ENCODE peak calls at places on chromosome 11, in four cellular contexts. C is choroid plexus epithelial cell, R is psoas muscle, P is upper lobe of left lung. X is an unnamed sample.

GRCh38 chr11:104198576-104198975 is 34.6 kb upstream of the PDGFD start:
- DNase-seq in C (peak), R (no peak), P (no peak), X (peak)

GRCh38 chr11:134124660-134125451 is 56.0 kb downstream of the JAM3 start:
- DNase-seq in C (no peak), R (peak), P (peak), X (peak)

GRCh38 chr11:70783356-70783755 is 385.0 kb downstream of the CTTN start:
- DNase-seq in C (no peak), R (no peak), P (no peak), X (no peak)

GRCh38 chr11:100639140-100639539 is 47.9 kb upstream of the ARHGAP42 start:
- DNase-seq in C (peak), R (no peak), P (no peak), X (peak)

GRCh38 chr11:70064011-70064725 is 13.9 kb upstream of the ANO1 start:
- DNase-seq in C (no peak), R (no peak), P (no peak), X (no peak)

GRCh38 chr11:111309516-111309915 is 11.2 kb downstream of the POU2AF3 start:
- DNase-seq in C (no peak), R (no peak), P (no peak), X (no peak)

GRCh38 chr11:61151545-61152252 is 9.5 kb downstream of the VPS37C start:
- DNase-seq in C (no peak), R (no peak), P (no peak), X (no peak)

GRCh38 chr11:64644348-64645242 is 53.6 kb downstream of the SLC22A12 start:
- DNase-seq in C (no peak), R (no peak), P (no peak), X (no peak)

GRCh38 chr11:64876226-64876750 is 2.1 kb downstream of the EHD1 start:
- DNase-seq in C (no peak), R (peak), P (no peak), X (no peak)

GRCh38 chr11:36391062-36391461 is 95.0 kb downstream of the PRR5L start:
- DNase-seq in C (no peak), R (no peak), P (no peak), X (no peak)

GRCh38 chr11:12001152-12001551 is 7.3 kb downstream of the DKK3 start:
- DNase-seq in C (no peak), R (no peak), P (no peak), X (no peak)

GRCh38 chr11:105665281-105665680 is 55.4 kb downstream of the GRIA4 start:
- DNase-seq in C (no peak), R (no peak), P (no peak), X (no peak)

GRCh38 chr11:71373791-71374454 is 74.3 kb downstream of the DHCR7 start:
- DNase-seq in C (no peak), R (no peak), P (no peak), X (no peak)

GRCh38 chr11:64378335-64378884 is 19.4 kb downstream of the RPS6KA4 start:
- DNase-seq in C (peak), R (peak), P (no peak), X (peak)

GRCh38 chr11:14585438-14585837 is 58.2 kb upstream of the PDE3B start:
- DNase-seq in C (no peak), R (no peak), P (no peak), X (no peak)

GRCh38 chr11:36463781-36464180 is 46.3 kb downstream of the TRAF6 start:
- DNase-seq in C (peak), R (no peak), P (no peak), X (peak)

GRCh38 chr11:79404325-79404724 is 36.5 kb downstream of the TENM4 start:
- DNase-seq in C (peak), R (no peak), P (no peak), X (peak)

GRCh38 chr11:129266536-129266935 is 74.4 kb upstream of the ARHGAP32 start:
- DNase-seq in C (no peak), R (no peak), P (no peak), X (no peak)

GRCh38 chr11:64089915-64090810 is 54.4 kb downstream of the FLRT1 start:
- DNase-seq in C (no peak), R (no peak), P (no peak), X (no peak)

GRCh38 chr11:58923300-58923788 is 15.9 kb upstream of the GLYATL1 start:
- DNase-seq in C (peak), R (no peak), P (no peak), X (peak)

GRCh38 chr11:83042966-83043711 is 28.6 kb downstream of the RAB30 start:
- DNase-seq in C (peak), R (no peak), P (no peak), X (peak)

GRCh38 chr11:64921384-64921783 is 3.1 kb upstream of the PPP2R5B start:
- DNase-seq in C (no peak), R (no peak), P (no peak), X (no peak)

GRCh38 chr11:63805844-63806415 is 7.3 kb upstream of the SPINDOC start:
- DNase-seq in C (peak), R (no peak), P (no peak), X (peak)

GRCh38 chr11:76266269-76266668 is 60.0 kb upstream of the WNT11 start:
- DNase-seq in C (peak), R (no peak), P (no peak), X (peak)

GRCh38 chr11:7511405-7511804 is 2.4 kb upstream of the PPFIBP2 start:
- DNase-seq in C (no peak), R (peak), P (no peak), X (no peak)

GRCh38 chr11:15526032-15526431 is 411.3 kb downstream of the INSC start:
- DNase-seq in C (no peak), R (no peak), P (no peak), X (no peak)

GRCh38 chr11:110711776-110712642 is at the start of gene ARHGAP20:
- DNase-seq in C (peak), R (peak), P (peak), X (peak)

GRCh38 chr11:119641991-119642745 is 86.8 kb downstream of the NECTIN1 start:
- DNase-seq in C (peak), R (no peak), P (no peak), X (peak)

GRCh38 chr11:119473901-119474681 is 51.1 kb upstream of the THY1 start:
- DNase-seq in C (no peak), R (no peak), P (no peak), X (no peak)

GRCh38 chr11:126282742-126283591 is at the start of gene TIRAP:
- DNase-seq in C (peak), R (peak), P (peak), X (peak)

GRCh38 chr11:69099193-69099592 is 50.5 kb downstream of the TPCN2 start:
- DNase-seq in C (no peak), R (no peak), P (peak), X (no peak)

GRCh38 chr11:48043111-48043997 is 63.0 kb downstream of the PTPRJ start:
- DNase-seq in C (no peak), R (no peak), P (no peak), X (no peak)

GRCh38 chr11:7582338-7582985 is 68.7 kb downstream of the PPFIBP2 start:
- DNase-seq in C (no peak), R (no peak), P (no peak), X (peak)

GRCh38 chr11:93193721-93194120 is 4.1 kb downstream of the SLC36A4 start:
- DNase-seq in C (no peak), R (no peak), P (no peak), X (no peak)

GRCh38 chr11:66868726-66869291 is 11.9 kb downstream of the LRFN4 start:
- DNase-seq in C (no peak), R (no peak), P (peak), X (no peak)

GRCh38 chr11:18203723-18204122 is 31.1 kb downstream of the MRGPRX4 start:
- DNase-seq in C (peak), R (no peak), P (no peak), X (peak)

GRCh38 chr11:93537022-93537421 is 6.2 kb downstream of the SMCO4 start:
- DNase-seq in C (no peak), R (no peak), P (no peak), X (no peak)

GRCh38 chr11:42494459-42494858 is 817.3 kb upstream of the API5 start:
- DNase-seq in C (no peak), R (no peak), P (no peak), X (no peak)

GRCh38 chr11:28139848-28140415 is 31.7 kb downstream of the METTL15 start:
- DNase-seq in C (no peak), R (no peak), P (no peak), X (no peak)

DNA sequence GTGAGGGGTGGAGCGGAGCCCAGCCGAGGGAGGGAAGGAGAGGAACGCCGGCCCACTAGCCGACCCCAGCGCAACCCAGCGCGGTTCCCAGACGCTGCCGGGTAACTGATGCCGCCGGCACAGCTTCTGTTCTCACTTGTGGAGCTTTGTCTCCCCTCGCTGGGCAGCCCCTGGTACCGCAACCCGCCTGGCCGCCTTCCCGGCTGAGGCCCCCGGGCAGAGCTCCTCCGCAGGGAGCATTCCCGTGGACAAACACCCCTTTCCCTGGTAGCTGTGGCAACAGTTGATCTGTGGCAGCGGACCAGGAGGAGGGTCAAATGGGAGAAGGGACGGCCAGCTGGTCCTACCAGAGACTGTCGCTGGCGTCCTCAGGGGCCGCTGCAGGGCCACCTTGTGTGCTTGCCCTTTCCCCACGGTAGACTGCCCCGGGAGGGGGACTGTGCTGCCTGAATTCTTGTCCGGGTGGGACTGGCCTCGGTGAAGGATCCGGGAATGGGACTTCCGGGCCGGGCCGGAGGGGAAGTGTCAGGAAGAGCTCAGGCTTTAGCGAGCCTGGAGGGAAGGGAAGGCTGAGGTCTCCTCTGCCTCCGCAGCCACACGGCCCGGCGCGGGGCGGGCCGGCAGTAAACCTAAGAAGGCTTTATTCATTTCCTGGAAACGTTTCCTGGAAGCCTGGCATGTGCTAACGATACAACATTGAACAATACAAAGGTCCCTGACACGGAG is 468.0 kb downstream of the OPCML start:
- DNase-seq in C (peak), R (peak), P (peak), X (peak)
- TF ChIP-seq CTCF in C (peak), R (peak), P (peak), X (peak)

GRCh38 chr11:102314784-102315183 is 2.5 kb upstream of the BIRC3 start:
- DNase-seq in C (no peak), R (no peak), P (no peak), X (no peak)
- H3K4me3 ChIP-seq in C (no peak), R (no peak), P (no peak), X (no peak)

GRCh38 chr11:95736268-95737208 is 53.0 kb downstream of the FAM76B start:
- DNase-seq in C (no peak), R (no peak), P (no peak), X (peak)

GRCh38 chr11:95734009-95734572 is 55.5 kb downstream of the FAM76B start:
- DNase-seq in C (no peak), R (no peak), P (no peak), X (no peak)

GRCh38 chr11:95739526-95739925 is 50.1 kb downstream of the FAM76B start:
- DNase-seq in C (no peak), R (no peak), P (no peak), X (no peak)

GRCh38 chr11:95739108-95739507 is 50.5 kb downstream of the FAM76B start:
- DNase-seq in C (no peak), R (no peak), P (no peak), X (no peak)
- TF ChIP-seq CTCF in C (peak), R (no peak), P (no peak), X (peak)

DNA sequence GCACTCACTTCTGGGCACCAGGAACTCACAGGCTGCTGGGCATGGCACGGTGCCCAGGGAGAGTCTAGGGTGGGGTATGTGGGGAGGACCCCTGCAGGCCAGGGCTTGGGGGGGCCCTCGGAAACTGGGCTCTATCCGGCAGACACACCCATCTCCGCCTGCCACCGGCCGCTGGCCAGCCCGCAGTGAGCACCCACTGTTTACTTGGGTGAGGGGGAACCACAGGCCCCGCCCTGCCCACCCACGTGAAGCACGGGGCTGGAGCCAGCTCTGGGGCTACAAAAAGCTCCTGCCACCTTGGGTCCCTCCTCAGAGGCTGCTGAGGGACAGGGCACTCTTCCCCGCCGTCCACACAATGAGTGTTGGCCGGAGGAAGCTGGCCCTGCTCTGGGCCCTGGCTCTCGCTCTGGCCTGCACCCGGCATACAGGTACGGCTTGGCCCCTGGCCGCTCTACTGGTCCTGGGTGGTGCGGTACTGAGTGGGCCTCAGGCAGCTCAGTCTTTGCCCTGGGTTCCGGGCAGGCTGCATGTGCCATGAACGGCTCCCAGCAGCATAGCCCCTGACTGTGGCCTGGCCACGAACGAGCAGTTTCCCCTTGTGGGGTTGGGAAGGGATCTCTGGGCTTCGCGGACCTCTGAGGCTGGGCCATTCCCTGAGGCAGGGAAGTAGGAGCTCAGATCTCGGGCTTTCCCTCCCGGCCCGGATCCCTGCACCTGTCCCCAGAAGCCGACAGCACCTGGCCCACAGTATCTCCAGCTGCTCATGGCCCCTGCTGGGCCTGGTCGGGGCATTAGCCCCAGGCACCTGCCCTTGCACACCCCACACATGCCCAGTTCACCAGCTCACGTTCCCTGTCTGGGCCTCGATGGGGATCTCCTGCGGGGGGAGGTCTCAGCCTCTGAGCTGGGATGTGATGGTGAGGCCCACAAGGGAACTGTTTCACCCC is at the start of gene MUC5AC:
- DNase-seq in C (no peak), R (no peak), P (peak), X (no peak)
- H3K4me3 ChIP-seq in C (no peak), R (no peak), P (no peak), X (no peak)

DNA sequence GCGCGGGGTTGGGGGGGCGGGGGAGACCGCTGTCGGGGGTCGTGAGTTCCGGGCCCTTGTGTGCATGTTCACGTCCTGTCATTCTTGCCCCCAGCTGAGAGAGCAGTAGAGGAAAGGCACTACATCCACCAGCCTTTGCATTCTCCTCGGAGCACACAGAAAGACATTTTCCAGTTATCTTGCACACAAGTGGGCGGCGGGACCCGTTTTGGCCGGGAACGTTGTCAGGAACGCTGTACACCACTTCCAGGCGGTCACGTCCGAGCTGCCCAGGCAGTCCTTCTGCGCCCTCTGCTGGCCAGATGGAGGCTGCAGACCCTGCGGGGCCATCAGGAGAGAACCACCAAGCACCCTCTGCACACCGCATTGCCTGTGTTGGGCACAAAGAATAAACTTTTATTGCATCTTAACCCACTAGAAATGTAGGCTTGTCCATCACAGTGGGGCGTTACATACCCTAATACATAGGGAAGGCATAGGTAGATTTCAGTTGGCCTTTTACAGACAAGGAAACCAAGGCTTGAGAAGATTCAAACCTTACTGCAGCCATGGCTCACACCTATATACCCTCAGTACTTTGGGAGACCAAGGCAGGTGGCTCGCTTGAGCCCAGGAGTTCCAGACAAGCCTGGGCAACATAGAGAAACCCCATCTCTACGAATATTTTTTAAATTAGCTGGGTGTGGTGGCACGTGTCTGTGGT is 2.8 kb upstream of the CDKN1C start:
- DNase-seq in C (peak), R (peak), P (peak), X (peak)
- TF ChIP-seq CTCF in C (peak), R (peak), P (peak), X (peak)

DNA sequence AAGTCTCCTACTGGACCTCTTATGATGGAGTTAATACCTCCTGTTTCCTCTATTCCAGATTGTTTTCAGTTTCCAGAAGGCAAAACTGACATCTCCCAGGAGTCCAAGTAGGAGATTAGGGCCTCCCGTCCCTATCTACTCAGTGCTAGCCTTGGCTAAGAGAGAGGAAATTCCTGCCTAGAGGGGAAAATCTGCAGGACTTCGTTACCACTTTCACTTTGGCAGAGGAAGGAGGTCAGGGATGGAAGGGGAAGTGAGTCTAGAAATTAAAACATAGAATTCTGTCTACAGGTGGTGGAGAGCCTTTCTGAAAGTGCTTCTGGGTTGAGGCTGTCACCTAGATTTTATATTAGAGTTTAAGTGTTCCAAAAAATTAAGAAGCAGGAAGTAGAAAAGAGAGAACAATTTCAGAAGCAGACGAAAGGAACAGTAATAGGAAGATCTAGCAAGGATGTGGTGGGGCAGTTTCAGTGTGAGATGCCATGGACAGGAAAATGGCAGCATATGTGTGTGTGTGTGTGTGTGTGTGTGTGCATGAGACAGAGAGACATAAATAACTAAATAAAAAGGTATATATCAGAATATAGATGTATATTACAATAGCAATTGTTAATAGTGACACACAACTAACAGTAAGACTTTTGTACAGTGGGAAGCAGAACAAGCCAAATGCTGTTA is 2.4 kb upstream of the TRIM68 start:
- DNase-seq in C (no peak), R (no peak), P (no peak), X (peak)
- H3K4me3 ChIP-seq in C (no peak), R (peak), P (no peak), X (peak)